ENCODE peak calls at places on chromosomes 6 and 20, in six cellular contexts. O, L, Z, R, S and N are unnamed samples.

GRCh38 chr6:168616807-168617756 is 176.1 kb downstream of the SMOC2 start:
- DNase-seq in O (no peak), L (no peak), Z (no peak), R (no peak), S (peak), N (no peak)

GRCh38 chr6:72728706-72729343 is 107.0 kb downstream of the KCNQ5 start:
- DNase-seq in O (no peak), L (no peak), Z (no peak), R (no peak), S (no peak), N (no peak)

GRCh38 chr6:54232703-54233102 is 75.5 kb upstream of the TINAG start:
- DNase-seq in O (no peak), L (no peak), Z (peak), R (no peak), S (no peak), N (no peak)

GRCh38 chr20:46995561-46996142 is 101.0 kb downstream of the EYA2 start:
- DNase-seq in O (no peak), L (no peak), Z (no peak), R (no peak), S (no peak), N (peak)

GRCh38 chr6:119172813-119173212 is 94.3 kb upstream of the FAM184A start:
- DNase-seq in O (no peak), L (no peak), Z (peak), R (no peak), S (peak), N (no peak)

GRCh38 chr20:846894-847278 is 13.4 kb downstream of the FAM110A start:
- DNase-seq in O (no peak), L (no peak), Z (no peak), R (no peak), S (no peak), N (no peak)

GRCh38 chr6:79525272-79526100 is 11.7 kb downstream of the LCA5 start:
- DNase-seq in O (no peak), L (peak), Z (peak), R (no peak), S (peak), N (no peak)

GRCh38 chr6:40536442-40536841 is 50.7 kb downstream of the LRFN2 start:
- DNase-seq in O (peak), L (no peak), Z (peak), R (no peak), S (peak), N (no peak)

GRCh38 chr6:112910256-112910655 is 563.1 kb downstream of the RFPL4B start:
- DNase-seq in O (no peak), L (no peak), Z (no peak), R (no peak), S (peak), N (no peak)

GRCh38 chr6:13624871-13625288 is 9.7 kb downstream of the NOL7 start:
- DNase-seq in O (peak), L (peak), Z (peak), R (no peak), S (peak), N (no peak)

GRCh38 chr6:33738153-33738552 is 8.6 kb downstream of the IP6K3 start:
- DNase-seq in O (no peak), L (no peak), Z (no peak), R (no peak), S (no peak), N (no peak)

GRCh38 chr20:17818187-17818586 is 118.4 kb downstream of the BANF2 start:
- DNase-seq in O (no peak), L (no peak), Z (no peak), R (no peak), S (no peak), N (no peak)

GRCh38 chr20:19122395-19122794 is 90.0 kb upstream of the SLC24A3 start:
- DNase-seq in O (no peak), L (no peak), Z (no peak), R (no peak), S (no peak), N (no peak)

GRCh38 chr6:39801456-39802251 is 9.5 kb downstream of the DAAM2 start:
- DNase-seq in O (no peak), L (no peak), Z (no peak), R (no peak), S (no peak), N (no peak)

GRCh38 chr6:6909111-6909510 is 198.7 kb upstream of the RREB1 start:
- DNase-seq in O (no peak), L (no peak), Z (no peak), R (no peak), S (no peak), N (no peak)

GRCh38 chr6:81750660-81751387 is 1.7 kb downstream of the TENT5A start:
- DNase-seq in O (no peak), L (no peak), Z (peak), R (no peak), S (no peak), N (no peak)

GRCh38 chr6:73074175-73074574 is 151.1 kb downstream of the KHDC1L start:
- DNase-seq in O (no peak), L (peak), Z (peak), R (no peak), S (no peak), N (no peak)

GRCh38 chr6:32830936-32831335 is 7.6 kb downstream of the TAP2 start:
- DNase-seq in O (no peak), L (no peak), Z (no peak), R (no peak), S (no peak), N (no peak)

GRCh38 chr6:31035862-31036497 is 25.7 kb downstream of the MUC22 start:
- DNase-seq in O (no peak), L (no peak), Z (peak), R (no peak), S (no peak), N (no peak)

GRCh38 chr20:53023717-53024116 is 51.6 kb downstream of the TSHZ2 start:
- DNase-seq in O (no peak), L (no peak), Z (no peak), R (no peak), S (no peak), N (no peak)

GRCh38 chr20:36248836-36249235 is 12.6 kb downstream of the AAR2 start:
- DNase-seq in O (no peak), L (no peak), Z (peak), R (no peak), S (no peak), N (no peak)

GRCh38 chr6:17454316-17455005 is 61.1 kb downstream of the CAP2 start:
- DNase-seq in O (no peak), L (peak), Z (no peak), R (no peak), S (no peak), N (no peak)

GRCh38 chr6:138988469-138988834 is 399 bp upstream of the REPS1 start:
- DNase-seq in O (no peak), L (no peak), Z (no peak), R (no peak), S (peak), N (no peak)

GRCh38 chr6:21053612-21054011 is 519.4 kb downstream of the CDKAL1 start:
- DNase-seq in O (no peak), L (no peak), Z (peak), R (no peak), S (peak), N (no peak)

DNA sequence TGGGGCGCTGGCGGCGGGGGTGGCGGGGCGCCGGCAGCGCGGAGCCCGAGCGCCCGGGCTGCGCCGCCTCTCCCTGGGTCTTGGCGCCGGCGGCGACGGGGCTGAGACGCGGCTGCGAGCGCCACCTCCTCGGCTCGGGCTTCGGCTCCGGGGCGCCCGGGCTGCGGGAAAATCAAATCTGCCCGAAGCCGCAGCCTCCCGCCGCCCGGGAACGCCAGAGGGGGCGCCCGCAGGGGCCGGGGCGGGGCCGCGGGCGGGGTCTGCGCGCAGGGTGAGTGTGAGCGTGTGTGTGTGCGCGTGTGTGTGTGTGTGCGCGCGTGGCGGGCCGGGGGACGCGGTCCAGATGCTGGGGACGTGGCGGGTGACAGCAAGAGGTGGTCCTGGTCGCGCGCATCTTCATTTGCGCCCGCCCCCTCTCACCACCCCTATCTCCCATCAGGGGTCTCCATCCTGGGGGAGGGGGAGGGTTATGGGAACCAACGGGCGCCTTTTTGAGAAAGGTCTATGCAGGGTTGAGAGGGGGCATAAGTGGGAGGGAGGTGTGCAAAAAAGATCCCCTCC is 655 bp upstream of the CPNE5 start:
- DNase-seq in O (peak), L (no peak), Z (peak), R (peak), S (no peak), N (no peak)
- TF ChIP-seq CTCF in O (no peak), L (peak), Z (peak), R (peak), S (peak), N (peak)

DNA sequence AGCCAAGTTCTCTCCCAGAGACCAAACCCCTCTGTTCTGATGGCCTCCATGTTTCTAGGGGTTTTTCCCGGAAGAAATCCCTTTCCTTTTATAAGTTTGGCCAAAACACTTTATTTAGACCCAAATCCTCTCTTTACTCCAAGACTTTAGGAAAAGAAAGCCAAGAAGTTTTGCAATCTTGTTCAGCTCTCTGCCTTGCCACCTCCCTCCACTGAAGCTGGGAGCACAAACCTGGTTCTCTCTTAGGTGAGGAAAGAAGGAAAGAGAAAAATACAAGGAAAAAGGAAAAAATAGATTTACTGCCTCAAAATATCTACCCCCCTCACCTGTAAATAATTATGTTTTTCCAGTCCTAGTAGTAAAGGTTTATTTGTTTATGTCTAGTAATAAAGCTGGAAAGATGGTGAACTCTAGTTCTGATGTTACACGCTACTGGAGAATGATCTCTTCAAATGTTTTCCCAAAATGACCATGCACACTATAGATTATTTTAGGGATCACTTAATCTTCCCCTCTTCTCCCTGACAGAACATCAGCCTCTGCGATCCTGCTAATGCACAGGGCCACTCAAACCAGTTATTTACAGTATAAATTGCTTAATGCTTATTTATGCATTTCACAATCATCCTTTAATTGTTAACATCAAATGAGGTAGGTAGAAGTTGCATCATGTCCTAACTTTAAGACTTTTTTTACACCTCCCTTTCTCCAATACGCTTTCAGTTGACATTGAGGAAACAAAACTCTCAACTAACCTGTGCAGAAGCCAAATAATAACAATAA is 10.9 kb upstream of the ARG1 start:
- DNase-seq in O (no peak), L (no peak), Z (no peak), R (no peak), S (no peak), N (no peak)
- TF ChIP-seq CTCF in O (no peak), L (no peak), Z (no peak), R (no peak), S (no peak), N (no peak)

DNA sequence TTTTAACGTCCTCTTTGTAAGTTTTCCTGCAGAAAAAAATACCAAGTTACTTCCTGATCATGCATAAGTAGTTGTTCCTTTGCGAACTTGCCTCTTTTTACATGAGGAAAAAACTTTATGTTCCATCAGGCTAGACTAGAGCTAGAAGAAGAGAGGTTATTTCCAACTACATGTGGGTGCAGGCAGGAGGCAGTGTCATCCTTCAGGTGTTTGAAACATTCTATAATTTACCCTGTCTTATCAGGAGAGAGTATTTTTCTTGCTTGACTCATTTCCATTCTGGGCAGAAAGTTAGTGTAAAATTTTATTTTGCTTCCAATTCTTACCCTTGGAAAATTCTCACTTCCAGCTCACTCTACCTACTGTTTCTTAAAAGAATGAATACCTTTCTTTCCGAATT is 28.5 kb upstream of the EPHA7 start:
- DNase-seq in O (no peak), L (peak), Z (peak), R (no peak), S (peak), N (no peak)
- TF ChIP-seq CTCF in O (no peak), L (peak), Z (peak), R (no peak), S (peak), N (peak)

GRCh38 chr6:43952746-43953145 is 174.5 kb downstream of the MRPL14 start:
- DNase-seq in O (no peak), L (no peak), Z (no peak), R (no peak), S (peak), N (no peak)
- TF ChIP-seq CTCF in O (no peak), L (peak), Z (no peak), R (peak), S (peak), N (no peak)

DNA sequence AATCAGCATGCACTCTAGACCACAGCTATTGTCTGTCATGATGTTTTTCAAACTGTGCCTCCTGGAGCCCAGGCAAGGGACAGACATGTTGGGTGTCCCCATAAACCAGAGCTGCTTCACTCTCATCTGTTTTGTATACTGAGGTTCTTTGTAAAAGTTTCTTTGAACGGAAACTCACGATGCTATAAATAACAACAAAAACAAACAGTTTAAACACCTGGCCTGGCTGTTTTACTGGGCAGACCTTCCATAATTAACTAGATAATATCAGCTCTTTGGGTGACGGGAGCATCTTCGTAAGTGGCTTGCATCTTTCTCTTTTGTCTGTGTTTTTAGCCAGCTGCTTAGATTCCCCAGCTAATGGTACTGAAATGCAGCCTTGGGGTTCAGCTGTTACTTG is 190.3 kb downstream of the ZDHHC14 start:
- DNase-seq in O (no peak), L (no peak), Z (no peak), R (no peak), S (no peak), N (no peak)
- TF ChIP-seq CTCF in O (no peak), L (no peak), Z (no peak), R (no peak), S (no peak), N (no peak)

GRCh38 chr20:31543966-31544598 is 29.8 kb downstream of the HM13 start:
- DNase-seq in O (no peak), L (peak), Z (peak), R (no peak), S (peak), N (no peak)
- TF ChIP-seq CTCF in O (no peak), L (no peak), Z (no peak), R (no peak), S (no peak), N (no peak)

GRCh38 chr20:59355242-59355641 is 54.8 kb downstream of the EDN3 start:
- DNase-seq in O (no peak), L (no peak), Z (no peak), R (no peak), S (no peak), N (no peak)

GRCh38 chr20:59354460-59354859 is 54.0 kb downstream of the EDN3 start:
- DNase-seq in O (no peak), L (no peak), Z (no peak), R (no peak), S (no peak), N (no peak)

GRCh38 chr20:59349277-59349676 is 48.9 kb downstream of the EDN3 start:
- DNase-seq in O (no peak), L (no peak), Z (no peak), R (no peak), S (no peak), N (no peak)

GRCh38 chr20:59350330-59351147 is 50.1 kb downstream of the EDN3 start:
- DNase-seq in O (no peak), L (no peak), Z (no peak), R (no peak), S (no peak), N (no peak)

GRCh38 chr20:59351148-59352040 is 51.0 kb downstream of the EDN3 start:
- DNase-seq in O (no peak), L (no peak), Z (peak), R (no peak), S (no peak), N (no peak)
- TF ChIP-seq CTCF in O (no peak), L (no peak), Z (no peak), R (no peak), S (no peak), N (no peak)

GRCh38 chr6:89239338-89239737 is 22.2 kb upstream of the GABRR1 start:
- DNase-seq in O (peak), L (no peak), Z (no peak), R (no peak), S (peak), N (no peak)
- TF ChIP-seq CTCF in O (peak), L (peak), Z (no peak), R (peak), S (peak), N (peak)

DNA sequence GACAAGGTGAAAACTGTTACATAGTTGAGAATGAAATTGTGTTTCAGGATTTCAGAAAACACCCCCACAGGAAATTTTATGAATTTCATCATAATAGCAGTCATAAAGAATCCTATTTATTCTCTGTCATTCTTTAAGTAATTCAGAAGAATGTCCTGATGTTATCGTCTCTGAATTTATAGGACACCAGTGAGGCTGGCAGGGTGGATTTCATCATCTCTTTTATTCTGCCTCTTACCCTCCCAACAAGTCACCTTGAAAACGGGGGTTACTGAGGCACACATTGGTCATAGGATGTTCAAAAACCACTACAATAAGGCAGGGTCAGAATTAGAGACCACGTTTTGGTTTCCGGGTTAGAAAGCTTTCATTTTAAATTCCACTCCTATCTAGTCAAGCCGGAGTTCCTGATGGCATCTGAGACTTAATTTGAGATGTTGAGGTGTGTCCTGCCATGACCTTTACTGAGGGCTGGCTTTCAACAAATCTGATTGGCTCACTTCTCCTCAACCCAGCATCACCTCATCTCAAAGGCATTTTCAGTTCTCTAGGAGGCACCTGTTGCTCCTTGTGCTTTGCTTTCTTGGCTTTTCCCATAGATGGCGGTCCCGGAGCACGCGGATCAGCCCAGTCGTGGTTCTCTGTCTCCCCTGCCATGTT is 230.6 kb upstream of the SUPT3H start:
- DNase-seq in O (no peak), L (no peak), Z (peak), R (no peak), S (peak), N (no peak)
- TF ChIP-seq CTCF in O (no peak), L (peak), Z (peak), R (no peak), S (no peak), N (no peak)

GRCh38 chr6:85826997-85827396 is 184.3 kb upstream of the SYNCRIP start:
- DNase-seq in O (no peak), L (no peak), Z (no peak), R (no peak), S (no peak), N (no peak)

GRCh38 chr6:85828973-85829372 is 186.3 kb upstream of the SYNCRIP start:
- DNase-seq in O (no peak), L (no peak), Z (no peak), R (no peak), S (no peak), N (no peak)

DNA sequence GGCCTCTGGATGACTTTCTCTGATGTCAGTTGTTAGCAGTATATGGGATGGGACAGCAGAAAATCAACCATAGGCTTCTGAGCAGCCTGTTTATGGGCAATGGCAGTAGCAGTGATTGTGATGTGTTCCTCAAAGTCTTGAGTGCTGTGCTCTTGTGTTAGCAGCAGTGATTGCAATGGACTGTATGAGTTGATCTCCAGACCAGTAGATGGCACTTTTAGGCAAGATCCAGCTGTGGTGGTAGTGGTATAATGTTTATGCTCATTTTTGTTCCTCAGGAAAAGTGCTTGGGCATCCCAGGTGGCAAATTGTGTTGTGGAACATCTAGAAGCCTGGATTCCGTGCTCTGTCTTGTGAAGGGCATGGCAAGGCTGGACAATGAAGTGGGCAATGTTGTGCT is 181.6 kb upstream of the SYNCRIP start:
- DNase-seq in O (no peak), L (no peak), Z (no peak), R (no peak), S (no peak), N (no peak)
- TF ChIP-seq CTCF in O (no peak), L (no peak), Z (no peak), R (no peak), S (no peak), N (no peak)